ENCODE peak calls at places on chromosome 19, in seven cellular contexts. H is colonic mucosa, B is choroid plexus epithelial cell, Q is vagina, E is lower lobe of right lung, F is heart left ventricle, C is tibial artery. G is an unnamed sample.

GRCh38 chr19:43797556-43797955 is 4.7 kb downstream of the LYPD5 start:
- DNase-seq in H (no peak), B (no peak), Q (no peak), E (no peak), F (no peak), C (peak), G (no peak)

GRCh38 chr19:3849092-3849491 is 19.7 kb downstream of the ZFR2 start:
- DNase-seq in H (no peak), B (peak), Q (no peak), E (no peak), F (no peak), C (no peak), G (no peak)

GRCh38 chr19:5131866-5132561 is 163.1 kb downstream of the KDM4B start:
- DNase-seq in H (no peak), B (no peak), Q (no peak), E (no peak), F (no peak), C (no peak), G (no peak)

GRCh38 chr19:19185853-19186728 is 5.9 kb downstream of the BORCS8 start:
- DNase-seq in H (peak), B (peak), Q (no peak), E (no peak), F (no peak), C (no peak), G (no peak)

GRCh38 chr19:17751912-17752273 is 616 bp downstream of the FCHO1 start:
- DNase-seq in H (no peak), B (no peak), Q (no peak), E (no peak), F (no peak), C (no peak), G (no peak)

GRCh38 chr19:17719730-17720486 is 628 bp downstream of the MAP1S start:
- DNase-seq in H (peak), B (no peak), Q (no peak), E (peak), F (no peak), C (no peak), G (no peak)

GRCh38 chr19:11244846-11245589 is 5.6 kb downstream of the ANGPTL8 start:
- DNase-seq in H (no peak), B (no peak), Q (no peak), E (no peak), F (no peak), C (no peak), G (no peak)

GRCh38 chr19:49680473-49681351 is 3.6 kb downstream of the PRMT1 start:
- DNase-seq in H (peak), B (peak), Q (no peak), E (peak), F (peak), C (peak), G (peak)

GRCh38 chr19:17052439-17052838 is 22.8 kb downstream of the HAUS8 start:
- DNase-seq in H (peak), B (peak), Q (no peak), E (no peak), F (peak), C (no peak), G (peak)

GRCh38 chr19:2477732-2478191 is 1.8 kb downstream of the GADD45B start:
- DNase-seq in H (peak), B (peak), Q (no peak), E (peak), F (no peak), C (peak), G (no peak)

GRCh38 chr19:51018745-51019543 is 565 bp downstream of the KLK10 start:
- DNase-seq in H (no peak), B (no peak), Q (no peak), E (no peak), F (no peak), C (no peak), G (no peak)

GRCh38 chr19:51020988-51021651 is 1.6 kb upstream of the KLK10 start:
- DNase-seq in H (no peak), B (peak), Q (no peak), E (no peak), F (no peak), C (no peak), G (peak)

GRCh38 chr19:51022526-51022925 is 3.0 kb upstream of the KLK10 start:
- DNase-seq in H (no peak), B (no peak), Q (no peak), E (no peak), F (no peak), C (no peak), G (no peak)

GRCh38 chr19:51016798-51017683 is 2.5 kb downstream of the KLK10 start:
- DNase-seq in H (no peak), B (peak), Q (no peak), E (no peak), F (peak), C (no peak), G (peak)

GRCh38 chr19:51019544-51019925 is at the start of gene KLK10:
- DNase-seq in H (no peak), B (no peak), Q (no peak), E (no peak), F (no peak), C (no peak), G (no peak)
- H3K4me3 ChIP-seq in H (peak), B (no peak), Q (peak), E (peak), F (peak), C (peak), G (no peak)

DNA sequence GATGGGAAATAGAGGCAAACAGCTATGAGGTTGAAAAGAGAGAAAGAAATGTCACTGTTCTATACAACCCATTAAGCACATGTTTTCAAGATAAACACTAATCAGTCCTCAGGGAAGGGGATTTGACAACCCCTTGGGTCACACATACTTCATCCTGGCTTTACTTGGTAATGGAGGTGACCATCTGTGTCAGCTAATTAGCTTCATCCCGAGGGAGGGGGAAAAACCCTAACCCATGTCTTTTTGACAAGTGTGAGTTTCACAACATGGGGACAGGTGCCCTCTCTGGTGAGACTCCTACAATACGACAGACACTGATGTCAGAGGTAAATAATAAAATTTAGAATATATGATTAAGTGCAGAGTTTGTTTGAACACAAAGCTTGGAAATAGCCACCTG is 43.1 kb downstream of the ZNF611 start:
- DNase-seq in H (no peak), B (no peak), Q (no peak), E (no peak), F (no peak), C (no peak), G (no peak)
- H3K4me3 ChIP-seq in H (no peak), B (no peak), Q (no peak), E (no peak), F (no peak), C (no peak), G (no peak)

DNA sequence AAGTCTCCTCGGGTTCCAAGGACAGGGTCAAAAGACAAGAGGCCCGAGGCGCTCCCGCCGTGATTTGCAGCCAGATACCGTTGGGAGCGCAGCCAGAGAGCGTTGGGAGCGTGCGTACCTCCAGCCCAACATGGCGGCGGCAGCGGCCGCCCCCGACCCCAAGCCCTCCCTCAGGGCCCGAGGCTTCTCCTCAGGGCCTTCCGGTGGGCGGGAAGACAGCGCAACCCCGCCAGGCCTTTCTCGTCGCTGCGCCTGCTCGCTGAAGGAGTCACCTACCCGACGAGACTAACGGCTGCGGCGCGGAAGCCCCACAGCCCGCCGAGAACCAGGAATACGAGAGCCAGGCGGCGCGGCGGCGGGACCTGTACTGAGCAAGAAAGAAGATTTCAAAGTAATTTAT is 3.2 kb upstream of the ZNF850 start:
- DNase-seq in H (no peak), B (peak), Q (no peak), E (no peak), F (peak), C (no peak), G (no peak)
- H3K4me3 ChIP-seq in H (no peak), B (peak), Q (peak), E (no peak), F (peak), C (peak), G (peak)

GRCh38 chr19:53101518-53101917 is 1.7 kb downstream of the ZNF160 start:
- DNase-seq in H (no peak), B (peak), Q (no peak), E (no peak), F (no peak), C (no peak), G (peak)
- H3K4me3 ChIP-seq in H (no peak), B (peak), Q (no peak), E (no peak), F (peak), C (peak), G (peak)

GRCh38 chr19:508204-509150 is 1.2 kb downstream of the TPGS1 start:
- DNase-seq in H (no peak), B (no peak), Q (no peak), E (peak), F (no peak), C (no peak), G (no peak)
- H3K4me3 ChIP-seq in H (peak), B (peak), Q (peak), E (peak), F (peak), C (peak), G (peak)

G was measured in brain microvascular endothelial cell.